ENCODE peak calls at places on chromosomes 6 and 20, in six cellular contexts. R is dorsolateral prefrontal cortex; E is right atrium auricular region; S is lung; B is CD8-positive, alpha-beta T cell; Y is heart right ventricle. W is an unnamed sample.

GRCh38 chr6:659716-660581 is 3.0 kb upstream of the HUS1B start:
- DNase-seq in R (no peak), E (no peak), S (no peak), B (no peak), Y (no peak), W (no peak)

GRCh38 chr20:39112196-39112743 is 150.1 kb downstream of the DHX35 start:
- DNase-seq in R (peak; percentile 46), E (no peak), S (no peak), B (no peak), Y (peak; percentile 40), W (peak; percentile 8)

GRCh38 chr6:156395276-156395675 is 381.9 kb upstream of the ARID1B start:
- DNase-seq in R (no peak), E (no peak), S (no peak), B (no peak), Y (no peak), W (no peak)

GRCh38 chr6:167927246-167927645 is 70.2 kb upstream of the KIF25 start:
- DNase-seq in R (no peak), E (no peak), S (no peak), B (no peak), Y (no peak), W (no peak)

GRCh38 chr6:19714415-19715165 is 122.6 kb upstream of the ID4 start:
- DNase-seq in R (no peak), E (no peak), S (no peak), B (no peak), Y (no peak), W (no peak)

GRCh38 chr6:148382856-148383255 is 40.2 kb downstream of the SASH1 start:
- DNase-seq in R (no peak), E (peak; percentile 38), S (no peak), B (no peak), Y (no peak), W (no peak)

GRCh38 chr6:7673063-7673536 is 52.8 kb upstream of the BMP6 start:
- DNase-seq in R (no peak), E (peak; percentile 63), S (peak; percentile 35), B (no peak), Y (peak; percentile 43), W (peak; percentile 63)

GRCh38 chr6:14744212-14744556 is 501.7 kb upstream of the JARID2 start:
- DNase-seq in R (no peak), E (no peak), S (no peak), B (no peak), Y (no peak), W (no peak)

GRCh38 chr20:60345106-60345505 is 386.9 kb downstream of the CDH26 start:
- DNase-seq in R (no peak), E (no peak), S (no peak), B (no peak), Y (no peak), W (no peak)

GRCh38 chr20:51116765-51117686 is 94.1 kb upstream of the KCNG1 start:
- DNase-seq in R (no peak), E (no peak), S (no peak), B (no peak), Y (no peak), W (no peak)

GRCh38 chr6:887583-888235 is 194.8 kb upstream of the EXOC2 start:
- DNase-seq in R (no peak), E (no peak), S (no peak), B (no peak), Y (no peak), W (no peak)

GRCh38 chr20:19341348-19342053 is 129.1 kb downstream of the SLC24A3 start:
- DNase-seq in R (no peak), E (peak; percentile 1), S (peak; percentile 39), B (no peak), Y (no peak), W (peak; percentile 32)

GRCh38 chr6:161374971-161375873 is 101.4 kb upstream of the AGPAT4 start:
- DNase-seq in R (peak; percentile 67), E (peak; percentile 78), S (peak; percentile 82), B (no peak), Y (peak; percentile 36), W (peak; percentile 29)

GRCh38 chr6:17354700-17355403 is 38.5 kb upstream of the CAP2 start:
- DNase-seq in R (no peak), E (no peak), S (no peak), B (no peak), Y (no peak), W (no peak)

GRCh38 chr6:162962093-162962492 is 234.3 kb downstream of the PACRG start:
- DNase-seq in R (no peak), E (no peak), S (no peak), B (no peak), Y (no peak), W (no peak)

GRCh38 chr20:44616604-44616964 is 34.2 kb downstream of the PKIG start:
- DNase-seq in R (no peak), E (no peak), S (no peak), B (no peak), Y (peak; percentile 68), W (peak; percentile 7)

GRCh38 chr20:18537651-18538050 is 29.6 kb upstream of the SMIM26 start:
- DNase-seq in R (no peak), E (no peak), S (no peak), B (no peak), Y (no peak), W (no peak)

GRCh38 chr20:10910535-10911239 is 236.9 kb upstream of the JAG1 start:
- DNase-seq in R (no peak), E (no peak), S (no peak), B (no peak), Y (peak; percentile 57), W (no peak)
- H3K4me3 ChIP-seq in R (no peak overlapping the region), E (peak overlapping the region; percentile 12), S (no peak overlapping the region), B (no peak overlapping the region), Y (peak overlapping the region; percentile 20), W (no peak overlapping the region)

GRCh38 chr20:48166082-48166835 is 381.0 kb upstream of the SULF2 start:
- DNase-seq in R (no peak), E (no peak), S (no peak), B (no peak), Y (no peak), W (no peak)

GRCh38 chr20:48170625-48171024 is 385.3 kb upstream of the SULF2 start:
- DNase-seq in R (no peak), E (no peak), S (no peak), B (no peak), Y (no peak), W (no peak)

GRCh38 chr20:48171626-48172025 is 386.3 kb upstream of the SULF2 start:
- DNase-seq in R (no peak), E (no peak), S (no peak), B (no peak), Y (no peak), W (no peak)

GRCh38 chr20:48171071-48171470 is 385.8 kb upstream of the SULF2 start:
- DNase-seq in R (no peak), E (no peak), S (no peak), B (no peak), Y (no peak), W (no peak)

GRCh38 chr20:48169650-48170049 is 384.4 kb upstream of the SULF2 start:
- DNase-seq in R (no peak), E (no peak), S (no peak), B (no peak), Y (no peak), W (no peak)
- H3K27ac ChIP-seq in R (no peak overlapping the region), E (no peak overlapping the region), S (no peak overlapping the region), B (no peak overlapping the region), Y (no peak overlapping the region), W (no peak overlapping the region)

DNA sequence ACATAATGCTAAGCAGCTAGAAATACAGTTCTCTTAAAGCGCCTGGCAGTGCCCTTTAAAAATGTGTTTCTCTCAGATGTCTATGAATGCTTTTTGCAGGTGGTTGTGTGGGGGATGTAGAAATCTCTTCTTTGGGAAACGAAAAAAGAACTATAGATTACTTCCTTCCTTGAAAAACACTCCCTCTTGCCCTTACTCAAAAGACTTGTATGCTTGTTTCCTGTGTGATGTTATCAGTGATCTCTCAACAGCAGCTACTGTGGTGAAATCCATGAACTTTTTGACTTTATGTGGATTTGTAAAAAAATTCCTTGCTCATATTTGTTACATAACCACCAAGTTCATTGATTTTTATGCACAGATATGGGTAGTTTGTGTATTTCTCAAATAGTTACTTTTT is 916.5 kb downstream of the QKI start:
- DNase-seq in R (no peak), E (no peak), S (no peak), B (no peak), Y (no peak), W (no peak)
- H3K4me3 ChIP-seq in R (no peak overlapping the region), E (no peak overlapping the region), S (no peak overlapping the region), B (no peak overlapping the region), Y (no peak overlapping the region), W (no peak overlapping the region)

DNA sequence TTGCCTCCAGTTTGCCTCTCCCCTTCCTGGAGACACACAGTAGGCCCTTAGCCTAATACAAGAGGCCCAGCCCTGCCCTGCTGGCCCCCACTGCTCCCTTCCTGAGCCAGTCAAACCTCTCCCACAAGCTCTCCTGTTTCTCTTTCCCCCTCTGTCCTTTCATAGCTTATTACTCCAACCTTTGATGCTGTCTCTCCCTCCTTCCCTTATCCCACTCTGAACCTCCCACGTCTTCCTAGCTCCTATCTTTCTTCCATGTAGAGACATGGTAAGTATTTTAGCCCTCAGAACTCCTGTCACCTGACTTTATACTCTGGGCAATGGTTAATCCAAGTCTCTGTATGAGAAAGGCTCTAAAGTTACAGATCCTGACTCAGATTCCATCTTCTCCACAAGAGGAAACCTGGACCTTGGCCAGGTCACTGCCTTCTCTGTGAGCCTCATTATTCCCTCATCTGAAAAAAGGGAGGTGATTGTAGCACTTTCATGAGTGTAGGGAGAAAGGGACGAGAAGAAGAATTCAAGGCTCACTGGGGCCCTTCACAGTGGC is 6.7 kb downstream of the TGIF2 start:
- DNase-seq in R (no peak), E (no peak), S (no peak), B (no peak), Y (no peak), W (no peak)
- H3K27ac ChIP-seq in R (no peak overlapping the region), E (no peak overlapping the region), S (no peak overlapping the region), B (no peak overlapping the region), Y (no peak overlapping the region), W (no peak overlapping the region)

W was measured in thyroid gland.